ENCODE peak calls at places on chromosomes 12 and 14, in four cellular contexts. T is HL-60, B is lung, A is left ventricle myocardium inferior. W is an unnamed sample.

GRCh38 chr12:109239179-109239578 is 69.9 kb downstream of the FOXN4 start:
- DNase-seq in T (no peak), B (no peak), A (no peak), W (no peak)

GRCh38 chr12:72144553-72144952 is 127.6 kb upstream of the TRHDE start:
- DNase-seq in T (no peak), B (no peak), A (no peak), W (no peak)

GRCh38 chr12:120997448-120997847 is 18.8 kb downstream of the C12orf43 start:
- DNase-seq in T (no peak), B (no peak), A (no peak), W (no peak)

GRCh38 chr12:14948672-14949071 is 10.3 kb upstream of the ERP27 start:
- DNase-seq in T (no peak), B (peak), A (no peak), W (no peak)

GRCh38 chr12:20259786-20260185 is 108.6 kb upstream of the PDE3A start:
- DNase-seq in T (no peak), B (no peak), A (no peak), W (no peak)

GRCh38 chr14:77355811-77356210 is 21.1 kb downstream of the TMED8 start:
- DNase-seq in T (no peak), B (no peak), A (no peak), W (no peak)

GRCh38 chr12:53187145-53187899 is 6.6 kb upstream of the CSAD start:
- DNase-seq in T (no peak), B (no peak), A (no peak), W (peak)

GRCh38 chr12:26244503-26244902 is 49.1 kb downstream of the SSPN start:
- DNase-seq in T (peak), B (no peak), A (no peak), W (no peak)

GRCh38 chr14:44896275-44897040 is 65.3 kb downstream of the KLHL28 start:
- DNase-seq in T (no peak), B (no peak), A (no peak), W (no peak)

GRCh38 chr14:32620724-32621123 is 291.6 kb downstream of the AKAP6 start:
- DNase-seq in T (no peak), B (no peak), A (no peak), W (no peak)
- H3K27ac ChIP-seq in T (no peak), B (no peak), A (peak), W (no peak)

GRCh38 chr12:57242329-57242690 is 8.7 kb downstream of the STAC3 start:
- DNase-seq in T (no peak), B (no peak), A (peak), W (peak)

GRCh38 chr12:57240069-57240921 is 10.7 kb downstream of the STAC3 start:
- DNase-seq in T (peak), B (no peak), A (peak), W (peak)

GRCh38 chr12:57241556-57242310 is 9.3 kb downstream of the STAC3 start:
- DNase-seq in T (no peak), B (no peak), A (no peak), W (no peak)

GRCh38 chr12:57239587-57240068 is 10.1 kb downstream of the SHMT2 start:
- DNase-seq in T (no peak), B (no peak), A (no peak), W (no peak)

DNA sequence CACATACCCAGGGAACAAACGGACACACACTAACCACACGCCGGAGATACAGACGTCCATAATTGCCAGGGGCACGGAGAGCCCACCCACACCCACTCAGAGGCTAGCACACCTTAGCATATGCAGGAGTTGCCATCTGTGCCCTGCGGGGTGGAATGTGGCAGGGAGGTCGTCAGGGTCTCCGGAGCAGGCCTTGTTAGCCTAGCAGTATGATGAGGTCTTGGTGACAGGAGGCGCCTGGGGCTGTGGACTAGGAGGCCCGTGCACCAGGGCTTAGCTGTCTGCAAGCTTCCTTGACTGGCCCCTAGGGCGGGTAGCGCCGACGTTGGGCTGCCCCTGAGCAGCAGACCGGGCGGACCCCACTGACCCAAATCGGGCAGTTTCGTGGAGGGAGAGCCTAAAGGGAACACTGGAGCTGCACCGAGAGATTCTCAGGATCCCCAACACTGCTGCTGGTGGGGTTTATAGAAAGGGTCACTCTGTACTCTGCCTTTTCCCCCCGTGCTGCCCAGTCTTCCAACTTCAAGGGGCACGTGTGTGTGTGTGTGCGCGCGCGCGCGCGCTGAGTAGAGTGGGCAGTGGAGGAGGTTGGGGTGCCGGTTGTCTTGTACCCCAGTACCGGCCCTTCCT is 9.9 kb downstream of the STAC3 start:
- DNase-seq in T (no peak), B (no peak), A (no peak), W (no peak)
- H3K27ac ChIP-seq in T (no peak), B (no peak), A (no peak), W (no peak)

GRCh38 chr12:1929985-1930815 is 11.7 kb upstream of the CACNA2D4 start:
- DNase-seq in T (no peak), B (no peak), A (no peak), W (no peak)

GRCh38 chr12:1929241-1929984 is 11.0 kb upstream of the CACNA2D4 start:
- DNase-seq in T (peak), B (no peak), A (no peak), W (no peak)

GRCh38 chr12:1927751-1928351 is 9.4 kb upstream of the CACNA2D4 start:
- DNase-seq in T (no peak), B (no peak), A (peak), W (no peak)

GRCh38 chr12:1927051-1927680 is 8.7 kb upstream of the CACNA2D4 start:
- DNase-seq in T (no peak), B (no peak), A (no peak), W (no peak)

DNA sequence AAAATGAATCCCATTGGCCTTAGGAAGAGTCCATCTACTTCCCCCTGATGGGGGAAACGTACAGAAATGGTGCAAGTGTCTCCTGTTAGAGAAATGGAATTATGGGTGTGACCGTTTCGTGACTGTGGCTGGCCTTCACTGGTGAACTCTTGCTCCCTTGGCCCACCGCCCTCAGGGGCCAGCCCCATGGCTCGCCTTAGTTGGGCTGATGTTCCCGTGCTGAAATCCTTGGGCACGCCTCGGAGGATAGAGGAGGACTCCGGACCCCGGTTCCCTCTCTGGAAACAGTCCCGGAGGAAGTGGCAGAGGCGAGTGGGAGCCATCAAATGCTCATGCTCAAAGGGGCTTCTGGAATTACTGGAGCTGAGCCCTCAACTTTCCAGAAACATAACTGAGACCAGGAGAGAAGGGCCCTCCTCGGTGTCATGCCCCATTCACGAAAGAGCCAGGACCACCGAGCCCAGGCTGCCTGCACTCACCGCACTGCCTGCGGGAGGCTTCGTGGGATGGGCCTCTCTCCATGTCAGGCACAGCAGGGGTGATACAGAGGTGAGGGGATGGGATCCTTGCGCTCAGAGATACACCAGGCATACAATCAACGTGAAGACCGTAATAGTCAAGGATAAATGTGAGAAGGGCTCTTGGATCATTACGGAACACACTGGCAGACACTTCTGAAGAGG is 10.1 kb upstream of the CACNA2D4 start:
- DNase-seq in T (no peak), B (no peak), A (no peak), W (peak)
- H3K27ac ChIP-seq in T (no peak), B (no peak), A (peak), W (no peak)

GRCh38 chr14:60214415-60215126 is 34.5 kb upstream of the PPM1A start:
- DNase-seq in T (no peak), B (no peak), A (no peak), W (no peak)

GRCh38 chr14:60215127-60215444 is 33.9 kb upstream of the PPM1A start:
- DNase-seq in T (no peak), B (no peak), A (no peak), W (no peak)

GRCh38 chr14:60214003-60214402 is 35.0 kb upstream of the PPM1A start:
- DNase-seq in T (no peak), B (no peak), A (no peak), W (no peak)

GRCh38 chr14:60217713-60218112 is 31.3 kb upstream of the PPM1A start:
- DNase-seq in T (no peak), B (no peak), A (no peak), W (no peak)

DNA sequence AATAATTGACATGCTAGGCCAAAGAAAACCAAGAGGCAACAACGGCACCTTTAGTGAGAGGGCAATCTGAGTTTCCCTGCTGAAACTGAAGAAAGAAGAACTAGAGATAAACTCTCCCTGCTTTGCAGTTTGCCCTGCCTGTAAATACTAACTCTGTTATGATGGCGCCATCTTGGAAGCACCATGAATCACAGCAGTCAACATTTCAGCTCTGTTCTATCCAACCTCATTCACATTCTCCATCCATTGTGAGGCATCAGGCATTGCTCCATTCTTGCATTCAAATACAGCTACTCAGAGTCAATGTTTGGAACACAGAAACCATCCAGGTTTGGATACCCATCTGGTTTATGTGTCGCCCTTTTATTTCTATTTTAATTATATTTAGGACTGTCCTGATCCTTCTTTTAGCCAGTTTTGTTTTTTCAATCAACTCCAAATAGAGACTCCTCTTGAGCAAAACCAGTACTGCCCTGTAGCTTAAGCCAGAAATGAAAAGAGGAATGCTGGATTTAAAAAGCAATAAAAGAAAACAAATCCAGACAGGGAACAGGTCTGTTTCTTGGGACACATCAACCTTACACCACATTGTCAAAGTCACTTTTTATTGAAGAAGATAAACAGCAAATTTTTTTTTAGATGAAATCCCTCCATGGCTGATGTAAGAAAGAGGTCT is 33.4 kb upstream of the PPM1A start:
- DNase-seq in T (no peak), B (no peak), A (no peak), W (no peak)
- H3K27ac ChIP-seq in T (no peak), B (no peak), A (peak), W (no peak)

GRCh38 chr12:62248873-62249272 is 11.3 kb upstream of the USP15 start:
- DNase-seq in T (no peak), B (no peak), A (no peak), W (no peak)

GRCh38 chr12:62252576-62252975 is 7.6 kb upstream of the USP15 start:
- DNase-seq in T (no peak), B (no peak), A (no peak), W (no peak)

GRCh38 chr12:62249419-62249818 is 10.8 kb upstream of the USP15 start:
- DNase-seq in T (no peak), B (no peak), A (no peak), W (no peak)

GRCh38 chr12:62250671-62251608 is 9.3 kb upstream of the USP15 start:
- DNase-seq in T (no peak), B (no peak), A (no peak), W (no peak)

GRCh38 chr12:62251609-62251958 is 8.6 kb upstream of the USP15 start:
- DNase-seq in T (no peak), B (no peak), A (no peak), W (no peak)
- H3K27ac ChIP-seq in T (peak), B (no peak), A (peak), W (peak)

GRCh38 chr14:21024668-21025373 is at the start of gene NDRG2:
- DNase-seq in T (no peak), B (peak), A (peak), W (peak)
- H3K27ac ChIP-seq in T (no peak), B (peak), A (peak), W (peak)

GRCh38 chr12:118188690-118189371 is 52.9 kb downstream of the PEBP1 start:
- DNase-seq in T (no peak), B (no peak), A (peak), W (no peak)

GRCh38 chr12:118185602-118186397 is 49.9 kb downstream of the PEBP1 start:
- DNase-seq in T (no peak), B (no peak), A (no peak), W (no peak)

GRCh38 chr12:118183155-118183554 is 47.2 kb downstream of the PEBP1 start:
- DNase-seq in T (no peak), B (no peak), A (no peak), W (no peak)

GRCh38 chr12:118187746-118188390 is 51.9 kb downstream of the PEBP1 start:
- DNase-seq in T (no peak), B (no peak), A (no peak), W (no peak)

GRCh38 chr12:118183711-118184110 is 47.8 kb downstream of the PEBP1 start:
- DNase-seq in T (no peak), B (no peak), A (no peak), W (no peak)
- H3K27ac ChIP-seq in T (no peak), B (no peak), A (peak), W (peak)

DNA sequence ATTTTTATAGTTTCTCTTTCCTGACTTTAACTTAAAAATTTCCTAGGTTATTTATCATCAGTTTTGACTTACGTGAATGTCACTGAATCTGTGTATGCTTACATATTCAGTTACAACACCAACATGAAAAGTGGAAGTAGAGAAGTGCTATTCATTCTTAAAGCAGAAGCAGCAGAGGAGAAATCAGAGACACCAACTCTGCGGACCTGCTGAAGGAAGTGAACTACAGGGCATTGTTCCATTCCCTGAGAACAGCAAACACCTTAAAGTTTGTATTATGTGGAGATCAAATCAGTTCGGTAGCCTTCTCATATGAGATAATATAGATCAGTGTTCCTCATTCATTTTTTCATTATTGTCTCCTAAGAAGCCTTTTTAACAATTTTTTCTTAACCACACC is 34.2 kb downstream of the RAD51B start:
- DNase-seq in T (peak), B (no peak), A (no peak), W (no peak)
- H3K27ac ChIP-seq in T (no peak), B (no peak), A (no peak), W (peak)

DNA sequence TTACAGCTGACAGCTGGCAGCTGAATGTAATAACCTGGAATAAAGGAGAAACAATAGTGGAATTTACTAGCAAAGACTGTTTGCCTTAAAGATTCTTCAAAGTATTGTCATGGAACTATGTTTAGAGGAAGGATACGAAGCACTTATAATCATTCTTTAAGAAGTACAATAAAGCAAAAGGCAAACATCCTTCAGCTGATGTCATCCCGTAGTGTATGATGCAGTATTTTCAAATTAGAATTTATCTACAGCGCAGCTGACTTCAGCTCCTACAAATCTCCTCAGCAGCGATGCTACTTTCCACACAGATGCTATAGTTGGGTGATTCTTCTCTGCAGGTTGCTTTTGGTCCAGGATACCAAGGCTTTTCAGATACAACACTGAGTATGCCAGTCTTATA is 31.5 kb downstream of the CLEC1A start:
- DNase-seq in T (no peak), B (no peak), A (no peak), W (no peak)
- H3K27ac ChIP-seq in T (peak), B (peak), A (peak), W (peak)

DNA sequence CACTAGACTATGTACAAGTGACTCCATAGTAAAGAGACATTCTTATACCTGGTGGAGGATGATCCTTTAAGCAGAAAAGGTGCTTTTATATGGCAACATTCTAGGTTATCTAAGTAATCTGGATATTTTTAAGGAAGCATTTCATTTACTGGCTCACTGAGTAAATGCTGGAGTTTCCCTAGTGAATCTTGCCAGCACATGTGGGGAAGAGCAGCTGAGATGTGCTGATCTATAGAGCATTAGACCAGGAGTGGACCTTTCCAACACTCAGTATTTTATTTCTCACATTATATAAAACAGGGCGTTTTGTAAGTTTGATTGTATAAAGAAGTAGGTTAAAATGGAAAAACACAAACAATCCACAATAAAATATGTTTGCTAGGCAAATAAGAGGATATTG is 478.5 kb downstream of the ATP23 start:
- DNase-seq in T (no peak), B (no peak), A (no peak), W (no peak)
- H3K27ac ChIP-seq in T (no peak), B (no peak), A (no peak), W (no peak)